ENCODE peak calls at places on chromosomes 7 and 10, in five cellular contexts. One of them, this sample, is unnamed.

GRCh38 chr7:149865437-149865836 is 8.3 kb upstream of the ATP6V0E2 start:
- DNase-seq in effector CD4-positive, alpha-beta T cell: peak
- DNase-seq in activated CD4-positive, alpha-beta T cell treated with anti-CD3 and anti-CD28 coated beads for 1 hour: no peak
- DNase-seq in MV-4-11: peak
- DNase-seq in lower lobe of right lung: no peak
- DNase-seq in this sample: no peak

GRCh38 chr7:137454169-137455166 is 110.9 kb upstream of the PTN start:
- DNase-seq in effector CD4-positive, alpha-beta T cell: no peak
- DNase-seq in lower lobe of right lung: no peak
- DNase-seq in MV-4-11: peak
- DNase-seq in activated CD4-positive, alpha-beta T cell treated with anti-CD3 and anti-CD28 coated beads for 1 hour: no peak
- DNase-seq in this sample: no peak

GRCh38 chr7:31850066-31850465 is 163.1 kb downstream of the PPP1R17 start:
- DNase-seq in activated CD4-positive, alpha-beta T cell treated with anti-CD3 and anti-CD28 coated beads for 1 hour: no peak
- DNase-seq in effector CD4-positive, alpha-beta T cell: no peak
- DNase-seq in lower lobe of right lung: no peak
- DNase-seq in MV-4-11: no peak
- DNase-seq in this sample: no peak

GRCh38 chr7:815284-816216 is 16.7 kb upstream of the SUN1 start:
- DNase-seq in effector CD4-positive, alpha-beta T cell: no peak
- DNase-seq in activated CD4-positive, alpha-beta T cell treated with anti-CD3 and anti-CD28 coated beads for 1 hour: no peak
- DNase-seq in MV-4-11: no peak
- DNase-seq in lower lobe of right lung: peak
- DNase-seq in this sample: peak

GRCh38 chr7:54542920-54543539 is 855 bp downstream of the VSTM2A start:
- DNase-seq in effector CD4-positive, alpha-beta T cell: no peak
- DNase-seq in lower lobe of right lung: no peak
- DNase-seq in MV-4-11: no peak
- DNase-seq in activated CD4-positive, alpha-beta T cell treated with anti-CD3 and anti-CD28 coated beads for 1 hour: no peak
- DNase-seq in this sample: no peak

GRCh38 chr10:8137272-8137680 is 82.8 kb downstream of the GATA3 start:
- DNase-seq in effector CD4-positive, alpha-beta T cell: no peak
- DNase-seq in lower lobe of right lung: no peak
- DNase-seq in MV-4-11: no peak
- DNase-seq in activated CD4-positive, alpha-beta T cell treated with anti-CD3 and anti-CD28 coated beads for 1 hour: no peak
- DNase-seq in this sample: no peak

GRCh38 chr10:49761201-49761788 is 828 bp downstream of the OGDHL start:
- DNase-seq in lower lobe of right lung: no peak
- DNase-seq in activated CD4-positive, alpha-beta T cell treated with anti-CD3 and anti-CD28 coated beads for 1 hour: no peak
- DNase-seq in effector CD4-positive, alpha-beta T cell: no peak
- DNase-seq in MV-4-11: no peak
- DNase-seq in this sample: no peak

GRCh38 chr7:44182827-44183226 is 6.4 kb downstream of the GCK start:
- DNase-seq in effector CD4-positive, alpha-beta T cell: no peak
- DNase-seq in lower lobe of right lung: no peak
- DNase-seq in MV-4-11: no peak
- DNase-seq in activated CD4-positive, alpha-beta T cell treated with anti-CD3 and anti-CD28 coated beads for 1 hour: no peak
- DNase-seq in this sample: no peak

GRCh38 chr10:78543749-78544446 is 510.2 kb downstream of the RPS24 start:
- DNase-seq in activated CD4-positive, alpha-beta T cell treated with anti-CD3 and anti-CD28 coated beads for 1 hour: no peak
- DNase-seq in effector CD4-positive, alpha-beta T cell: no peak
- DNase-seq in lower lobe of right lung: no peak
- DNase-seq in MV-4-11: no peak
- DNase-seq in this sample: peak

GRCh38 chr10:49242604-49243003 is 54.4 kb upstream of the TMEM273 start:
- DNase-seq in lower lobe of right lung: no peak
- DNase-seq in MV-4-11: no peak
- DNase-seq in activated CD4-positive, alpha-beta T cell treated with anti-CD3 and anti-CD28 coated beads for 1 hour: no peak
- DNase-seq in effector CD4-positive, alpha-beta T cell: no peak
- DNase-seq in this sample: no peak

GRCh38 chr7:134502463-134502862 is 24.9 kb upstream of the AKR1B10 start:
- DNase-seq in activated CD4-positive, alpha-beta T cell treated with anti-CD3 and anti-CD28 coated beads for 1 hour: no peak
- DNase-seq in lower lobe of right lung: no peak
- DNase-seq in MV-4-11: peak
- DNase-seq in effector CD4-positive, alpha-beta T cell: no peak
- DNase-seq in this sample: peak

GRCh38 chr7:3585826-3586225 is 284.8 kb downstream of the SDK1 start:
- DNase-seq in effector CD4-positive, alpha-beta T cell: no peak
- DNase-seq in activated CD4-positive, alpha-beta T cell treated with anti-CD3 and anti-CD28 coated beads for 1 hour: no peak
- DNase-seq in MV-4-11: no peak
- DNase-seq in lower lobe of right lung: no peak
- DNase-seq in this sample: no peak

GRCh38 chr7:112207106-112207592 is 654 bp downstream of the ZNF277 start:
- DNase-seq in lower lobe of right lung: no peak
- DNase-seq in effector CD4-positive, alpha-beta T cell: no peak
- DNase-seq in activated CD4-positive, alpha-beta T cell treated with anti-CD3 and anti-CD28 coated beads for 1 hour: no peak
- DNase-seq in MV-4-11: no peak
- DNase-seq in this sample: no peak

GRCh38 chr7:30406664-30407425 is 71.7 kb downstream of the NOD1 start:
- DNase-seq in activated CD4-positive, alpha-beta T cell treated with anti-CD3 and anti-CD28 coated beads for 1 hour: no peak
- DNase-seq in effector CD4-positive, alpha-beta T cell: no peak
- DNase-seq in MV-4-11: peak
- DNase-seq in lower lobe of right lung: no peak
- DNase-seq in this sample: no peak

GRCh38 chr7:102228935-102229334 is 57.7 kb upstream of the SH2B2 start:
- DNase-seq in lower lobe of right lung: no peak
- DNase-seq in effector CD4-positive, alpha-beta T cell: no peak
- DNase-seq in activated CD4-positive, alpha-beta T cell treated with anti-CD3 and anti-CD28 coated beads for 1 hour: no peak
- DNase-seq in MV-4-11: no peak
- DNase-seq in this sample: no peak

GRCh38 chr10:106424981-106425380 is 739.5 kb downstream of the SORCS1 start:
- DNase-seq in lower lobe of right lung: no peak
- DNase-seq in activated CD4-positive, alpha-beta T cell treated with anti-CD3 and anti-CD28 coated beads for 1 hour: no peak
- DNase-seq in effector CD4-positive, alpha-beta T cell: no peak
- DNase-seq in MV-4-11: no peak
- DNase-seq in this sample: no peak

GRCh38 chr10:58994226-58995057 is 182.0 kb upstream of the PHYHIPL start:
- DNase-seq in effector CD4-positive, alpha-beta T cell: no peak
- DNase-seq in MV-4-11: no peak
- DNase-seq in lower lobe of right lung: no peak
- DNase-seq in activated CD4-positive, alpha-beta T cell treated with anti-CD3 and anti-CD28 coated beads for 1 hour: no peak
- DNase-seq in this sample: no peak

GRCh38 chr10:127962205-127962604 is 55.3 kb downstream of the PTPRE start:
- DNase-seq in MV-4-11: no peak
- DNase-seq in lower lobe of right lung: no peak
- DNase-seq in activated CD4-positive, alpha-beta T cell treated with anti-CD3 and anti-CD28 coated beads for 1 hour: no peak
- DNase-seq in effector CD4-positive, alpha-beta T cell: no peak
- DNase-seq in this sample: no peak

GRCh38 chr7:35716038-35716803 is 21.3 kb upstream of the HERPUD2 start:
- DNase-seq in effector CD4-positive, alpha-beta T cell: no peak
- DNase-seq in MV-4-11: no peak
- DNase-seq in activated CD4-positive, alpha-beta T cell treated with anti-CD3 and anti-CD28 coated beads for 1 hour: no peak
- DNase-seq in lower lobe of right lung: no peak
- DNase-seq in this sample: peak

GRCh38 chr7:50321678-50322077 is 17.2 kb downstream of the IKZF1 start:
- DNase-seq in effector CD4-positive, alpha-beta T cell: peak
- DNase-seq in lower lobe of right lung: no peak
- DNase-seq in MV-4-11: peak
- DNase-seq in activated CD4-positive, alpha-beta T cell treated with anti-CD3 and anti-CD28 coated beads for 1 hour: no peak
- DNase-seq in this sample: no peak

GRCh38 chr7:127745445-127745844 is 93.5 kb downstream of the SND1 start:
- DNase-seq in activated CD4-positive, alpha-beta T cell treated with anti-CD3 and anti-CD28 coated beads for 1 hour: no peak
- DNase-seq in MV-4-11: no peak
- DNase-seq in lower lobe of right lung: no peak
- DNase-seq in effector CD4-positive, alpha-beta T cell: no peak
- DNase-seq in this sample: no peak

GRCh38 chr7:134645935-134646334 is 718 bp upstream of the BPGM start:
- DNase-seq in MV-4-11: no peak
- DNase-seq in effector CD4-positive, alpha-beta T cell: peak
- DNase-seq in lower lobe of right lung: no peak
- DNase-seq in activated CD4-positive, alpha-beta T cell treated with anti-CD3 and anti-CD28 coated beads for 1 hour: no peak
- DNase-seq in this sample: peak

GRCh38 chr10:15453462-15453861 is 82.4 kb upstream of the FAM171A1 start:
- DNase-seq in MV-4-11: no peak
- DNase-seq in activated CD4-positive, alpha-beta T cell treated with anti-CD3 and anti-CD28 coated beads for 1 hour: no peak
- DNase-seq in lower lobe of right lung: no peak
- DNase-seq in effector CD4-positive, alpha-beta T cell: no peak
- DNase-seq in this sample: no peak

GRCh38 chr7:53292341-53292740 is 256.9 kb downstream of the POM121L12 start:
- DNase-seq in lower lobe of right lung: no peak
- DNase-seq in activated CD4-positive, alpha-beta T cell treated with anti-CD3 and anti-CD28 coated beads for 1 hour: no peak
- DNase-seq in MV-4-11: no peak
- DNase-seq in effector CD4-positive, alpha-beta T cell: no peak
- DNase-seq in this sample: no peak

GRCh38 chr10:18659784-18660561 is 742 bp downstream of the ARL5B start:
- DNase-seq in effector CD4-positive, alpha-beta T cell: no peak
- DNase-seq in lower lobe of right lung: no peak
- DNase-seq in activated CD4-positive, alpha-beta T cell treated with anti-CD3 and anti-CD28 coated beads for 1 hour: no peak
- DNase-seq in MV-4-11: no peak
- DNase-seq in this sample: peak

GRCh38 chr7:100407285-100408180 is 21.0 kb downstream of the ZCWPW1 start:
- DNase-seq in MV-4-11: peak
- DNase-seq in activated CD4-positive, alpha-beta T cell treated with anti-CD3 and anti-CD28 coated beads for 1 hour: no peak
- DNase-seq in effector CD4-positive, alpha-beta T cell: peak
- DNase-seq in lower lobe of right lung: no peak
- DNase-seq in this sample: no peak

GRCh38 chr10:71766717-71767419 is 6.5 kb downstream of the VSIR start:
- DNase-seq in lower lobe of right lung: peak
- DNase-seq in MV-4-11: no peak
- DNase-seq in activated CD4-positive, alpha-beta T cell treated with anti-CD3 and anti-CD28 coated beads for 1 hour: no peak
- DNase-seq in effector CD4-positive, alpha-beta T cell: no peak
- DNase-seq in this sample: peak

GRCh38 chr7:99737726-99738125 is 2.7 kb upstream of the CYP3A7 start:
- DNase-seq in MV-4-11: no peak
- DNase-seq in lower lobe of right lung: no peak
- DNase-seq in activated CD4-positive, alpha-beta T cell treated with anti-CD3 and anti-CD28 coated beads for 1 hour: no peak
- DNase-seq in effector CD4-positive, alpha-beta T cell: no peak
- DNase-seq in this sample: no peak

GRCh38 chr7:129784783-129785456 is 167.8 kb downstream of the UBE2H start:
- DNase-seq in activated CD4-positive, alpha-beta T cell treated with anti-CD3 and anti-CD28 coated beads for 1 hour: no peak
- DNase-seq in MV-4-11: peak
- DNase-seq in effector CD4-positive, alpha-beta T cell: no peak
- DNase-seq in lower lobe of right lung: no peak
- DNase-seq in this sample: peak

GRCh38 chr10:29136401-29136800 is 152.5 kb upstream of the LYZL1 start:
- DNase-seq in lower lobe of right lung: no peak
- DNase-seq in MV-4-11: no peak
- DNase-seq in effector CD4-positive, alpha-beta T cell: no peak
- DNase-seq in activated CD4-positive, alpha-beta T cell treated with anti-CD3 and anti-CD28 coated beads for 1 hour: no peak
- DNase-seq in this sample: no peak

GRCh38 chr7:82740246-82740848 is 296.8 kb upstream of the CACNA2D1 start:
- DNase-seq in MV-4-11: peak
- DNase-seq in effector CD4-positive, alpha-beta T cell: no peak
- DNase-seq in lower lobe of right lung: no peak
- DNase-seq in activated CD4-positive, alpha-beta T cell treated with anti-CD3 and anti-CD28 coated beads for 1 hour: no peak
- DNase-seq in this sample: peak

GRCh38 chr7:29879609-29880008 is 73.3 kb downstream of the WIPF3 start:
- DNase-seq in effector CD4-positive, alpha-beta T cell: no peak
- DNase-seq in lower lobe of right lung: no peak
- DNase-seq in MV-4-11: no peak
- DNase-seq in activated CD4-positive, alpha-beta T cell treated with anti-CD3 and anti-CD28 coated beads for 1 hour: no peak
- DNase-seq in this sample: peak

GRCh38 chr7:99794585-99795502 is 10.9 kb upstream of the CYP3A4 start:
- DNase-seq in effector CD4-positive, alpha-beta T cell: no peak
- DNase-seq in activated CD4-positive, alpha-beta T cell treated with anti-CD3 and anti-CD28 coated beads for 1 hour: no peak
- DNase-seq in MV-4-11: no peak
- DNase-seq in lower lobe of right lung: no peak
- DNase-seq in this sample: peak

GRCh38 chr10:77109470-77109994 is 528.1 kb downstream of the KCNMA1 start:
- DNase-seq in activated CD4-positive, alpha-beta T cell treated with anti-CD3 and anti-CD28 coated beads for 1 hour: no peak
- DNase-seq in MV-4-11: no peak
- DNase-seq in effector CD4-positive, alpha-beta T cell: no peak
- DNase-seq in lower lobe of right lung: no peak
- DNase-seq in this sample: no peak